ENCODE peak calls at places on chromosomes 6 and 20, in eight cellular contexts. One of them, this sample, is unnamed.

GRCh38 chr6:14786455-14786854 is 459.4 kb upstream of the JARID2 start:
- DNase-seq in mesendoderm: no peak
- DNase-seq in heart right ventricle: no peak
- DNase-seq in mesenchymal stem cell: no peak
- DNase-seq in esophagus squamous epithelium: no peak
- DNase-seq in spleen: no peak
- DNase-seq in fibroblast of lung: no peak
- DNase-seq in PC-9: no peak
- DNase-seq in this sample: no peak

GRCh38 chr6:5157744-5158143 is 72.6 kb downstream of the PPP1R3G start:
- DNase-seq in heart right ventricle: no peak
- DNase-seq in mesenchymal stem cell: no peak
- DNase-seq in spleen: no peak
- DNase-seq in esophagus squamous epithelium: no peak
- DNase-seq in fibroblast of lung: no peak
- DNase-seq in mesendoderm: no peak
- DNase-seq in PC-9: no peak
- DNase-seq in this sample: no peak

GRCh38 chr20:58650181-58650775 is 805 bp upstream of the STX16 start:
- DNase-seq in heart right ventricle: peak; percentile 50
- DNase-seq in mesenchymal stem cell: no peak
- DNase-seq in esophagus squamous epithelium: no peak
- DNase-seq in PC-9: no peak
- DNase-seq in mesendoderm: no peak
- DNase-seq in fibroblast of lung: peak; percentile 24
- DNase-seq in spleen: peak; percentile 91
- DNase-seq in this sample: peak; percentile 51

GRCh38 chr6:63278916-63279315 is 40.9 kb downstream of the LGSN start:
- DNase-seq in PC-9: no peak
- DNase-seq in mesenchymal stem cell: no peak
- DNase-seq in heart right ventricle: no peak
- DNase-seq in fibroblast of lung: no peak
- DNase-seq in spleen: no peak
- DNase-seq in esophagus squamous epithelium: no peak
- DNase-seq in mesendoderm: no peak
- DNase-seq in this sample: no peak

GRCh38 chr6:117007659-117008058 is 130.6 kb downstream of the RFX6 start:
- DNase-seq in esophagus squamous epithelium: no peak
- DNase-seq in PC-9: no peak
- DNase-seq in heart right ventricle: no peak
- DNase-seq in fibroblast of lung: no peak
- DNase-seq in mesenchymal stem cell: no peak
- DNase-seq in mesendoderm: no peak
- DNase-seq in spleen: no peak
- DNase-seq in this sample: no peak

GRCh38 chr6:38935051-38935450 is 113.5 kb upstream of the GLP1R start:
- DNase-seq in heart right ventricle: no peak
- DNase-seq in spleen: no peak
- DNase-seq in esophagus squamous epithelium: no peak
- DNase-seq in mesenchymal stem cell: no peak
- DNase-seq in fibroblast of lung: no peak
- DNase-seq in mesendoderm: no peak
- DNase-seq in PC-9: no peak
- DNase-seq in this sample: no peak

GRCh38 chr20:62208805-62209755 is 11.0 kb downstream of the HRH3 start:
- DNase-seq in fibroblast of lung: no peak
- DNase-seq in heart right ventricle: no peak
- DNase-seq in PC-9: peak; percentile 66
- DNase-seq in mesendoderm: peak; percentile 78
- DNase-seq in esophagus squamous epithelium: no peak
- DNase-seq in mesenchymal stem cell: no peak
- DNase-seq in spleen: no peak
- DNase-seq in this sample: peak; percentile 74

GRCh38 chr6:44662461-44663121 is 275.1 kb downstream of the CDC5L start:
- DNase-seq in spleen: no peak
- DNase-seq in mesendoderm: peak; percentile 95
- DNase-seq in heart right ventricle: no peak
- DNase-seq in esophagus squamous epithelium: no peak
- DNase-seq in fibroblast of lung: peak; percentile 98
- DNase-seq in PC-9: no peak
- DNase-seq in mesenchymal stem cell: no peak
- DNase-seq in this sample: no peak

GRCh38 chr6:8006208-8006607 is 58.0 kb downstream of the BLOC1S5 start:
- DNase-seq in esophagus squamous epithelium: no peak
- DNase-seq in fibroblast of lung: peak; percentile 29
- DNase-seq in heart right ventricle: no peak
- DNase-seq in mesendoderm: no peak
- DNase-seq in mesenchymal stem cell: peak; percentile 39
- DNase-seq in PC-9: no peak
- DNase-seq in spleen: no peak
- DNase-seq in this sample: no peak

GRCh38 chr6:109165392-109165964 is 70.2 kb downstream of the CEP57L1 start:
- DNase-seq in spleen: no peak
- DNase-seq in mesendoderm: peak; percentile 30
- DNase-seq in fibroblast of lung: peak; percentile 74
- DNase-seq in mesenchymal stem cell: peak; percentile 76
- DNase-seq in PC-9: peak; percentile 56
- DNase-seq in heart right ventricle: peak; percentile 25
- DNase-seq in esophagus squamous epithelium: no peak
- DNase-seq in this sample: no peak

GRCh38 chr20:59938696-59939051 is 1.4 kb downstream of the PPP1R3D start:
- DNase-seq in PC-9: peak; percentile 89
- DNase-seq in esophagus squamous epithelium: no peak
- DNase-seq in mesendoderm: no peak
- DNase-seq in mesenchymal stem cell: no peak
- DNase-seq in fibroblast of lung: no peak
- DNase-seq in heart right ventricle: peak; percentile 40
- DNase-seq in spleen: no peak
- DNase-seq in this sample: no peak
- H3K27me3 ChIP-seq in PC-9: no peaks in the 10 kb centered on the region
- H3K27me3 ChIP-seq in esophagus squamous epithelium: no peaks in the 10 kb centered on the region
- H3K27me3 ChIP-seq in mesendoderm: no peaks in the 10 kb centered on the region
- H3K27me3 ChIP-seq in mesenchymal stem cell: no peaks in the 10 kb centered on the region
- H3K27me3 ChIP-seq in fibroblast of lung: no peaks in the 10 kb centered on the region
- H3K27me3 ChIP-seq in heart right ventricle: no peaks in the 10 kb centered on the region
- H3K27me3 ChIP-seq in spleen: no peaks in the 10 kb centered on the region
- H3K27me3 ChIP-seq in this sample: no peaks in the 10 kb centered on the region

GRCh38 chr6:4017847-4018193 is 61.1 kb downstream of the FAM217A start:
- DNase-seq in heart right ventricle: no peak
- DNase-seq in fibroblast of lung: peak; percentile 51
- DNase-seq in PC-9: no peak
- DNase-seq in esophagus squamous epithelium: no peak
- DNase-seq in mesenchymal stem cell: peak; percentile 64
- DNase-seq in spleen: no peak
- DNase-seq in mesendoderm: peak; percentile 50
- DNase-seq in this sample: no peak
- H3K4me1 ChIP-seq in heart right ventricle: peaks cover 27% of the 10 kb centered on the region
- H3K4me1 ChIP-seq in fibroblast of lung: no peaks in the 10 kb centered on the region
- H3K4me1 ChIP-seq in PC-9: peaks cover 20% of the 10 kb centered on the region
- H3K4me1 ChIP-seq in esophagus squamous epithelium: peaks cover 57% of the 10 kb centered on the region
- H3K4me1 ChIP-seq in mesenchymal stem cell: no peaks in the 10 kb centered on the region
- H3K4me1 ChIP-seq in spleen: peaks cover 80% of the 10 kb centered on the region
- H3K4me1 ChIP-seq in mesendoderm: no peaks in the 10 kb centered on the region
- H3K4me1 ChIP-seq in this sample: peaks cover 26% of the 10 kb centered on the region

DNA sequence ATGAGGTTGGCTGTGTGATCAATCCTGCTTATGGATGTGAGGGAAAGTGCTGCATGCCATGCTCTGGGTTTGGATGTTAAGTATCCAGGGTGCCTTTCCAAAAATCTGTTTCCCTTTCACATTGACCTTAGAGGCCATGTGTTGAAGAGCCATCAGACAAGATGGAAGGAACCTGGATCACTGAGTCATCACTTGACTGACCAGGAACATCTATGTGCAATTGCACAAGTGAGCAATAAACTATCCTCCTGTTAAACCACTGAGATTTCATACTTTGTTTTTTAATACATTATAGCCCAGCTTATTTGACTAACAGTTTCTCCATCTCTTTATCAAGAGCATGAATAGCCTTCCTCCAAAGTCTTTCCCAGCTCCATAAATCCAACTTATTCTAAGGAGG is 17.8 kb upstream of the TMEM14A start:
- DNase-seq in heart right ventricle: no peak
- DNase-seq in spleen: no peak
- DNase-seq in mesendoderm: no peak
- DNase-seq in fibroblast of lung: no peak
- DNase-seq in esophagus squamous epithelium: no peak
- DNase-seq in mesenchymal stem cell: peak; percentile 38
- DNase-seq in PC-9: no peak
- DNase-seq in this sample: no peak
- H3K4me3 ChIP-seq in heart right ventricle: no peak overlapping the region
- H3K4me3 ChIP-seq in spleen: no peak overlapping the region
- H3K4me3 ChIP-seq in mesendoderm: no peak overlapping the region
- H3K4me3 ChIP-seq in fibroblast of lung: no peak overlapping the region
- H3K4me3 ChIP-seq in esophagus squamous epithelium: no peak overlapping the region
- H3K4me3 ChIP-seq in mesenchymal stem cell: no peak overlapping the region
- H3K4me3 ChIP-seq in PC-9: no peak overlapping the region
- H3K4me3 ChIP-seq in this sample: no peak overlapping the region

DNA sequence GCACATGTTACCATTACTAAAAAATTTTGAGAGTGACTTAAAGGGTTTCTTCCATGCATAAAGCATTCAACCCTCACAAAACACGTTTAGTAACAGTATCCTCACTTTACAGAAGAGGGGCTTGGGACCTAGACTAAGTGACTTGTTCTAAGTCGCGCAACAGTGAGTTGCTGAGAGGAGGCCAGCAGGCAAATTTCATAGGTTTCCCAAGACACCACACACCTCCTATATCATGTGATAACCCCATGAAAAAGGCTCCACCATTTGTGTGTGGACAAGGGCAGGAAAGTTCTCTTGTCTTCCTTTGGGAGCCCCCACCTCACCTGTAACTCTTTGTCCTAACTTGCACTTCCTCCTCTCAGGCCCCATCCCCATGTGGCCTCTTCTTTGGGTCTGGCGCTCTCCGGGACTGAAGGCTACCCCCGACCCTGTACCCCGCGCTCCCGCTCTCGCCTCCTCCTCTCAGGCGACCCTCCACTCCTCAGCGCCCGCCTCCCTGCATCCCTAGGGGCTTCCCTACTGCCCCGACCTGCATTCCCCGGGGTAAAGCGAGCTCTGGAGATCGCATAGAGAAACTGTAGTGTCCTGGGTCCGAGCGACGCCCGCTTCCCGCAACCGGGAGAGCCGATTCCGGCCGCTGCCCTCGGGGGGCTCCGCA is 397 bp downstream of the PSMB8 start:
- DNase-seq in spleen: peak; percentile 93
- DNase-seq in mesendoderm: no peak
- DNase-seq in mesenchymal stem cell: peak; percentile 7
- DNase-seq in esophagus squamous epithelium: no peak
- DNase-seq in heart right ventricle: no peak
- DNase-seq in fibroblast of lung: no peak
- DNase-seq in PC-9: no peak
- DNase-seq in this sample: no peak
- H3K27me3 ChIP-seq in spleen: no peaks in the 10 kb centered on the region
- H3K27me3 ChIP-seq in mesendoderm: peaks cover 2% of the 10 kb centered on the region
- H3K27me3 ChIP-seq in mesenchymal stem cell: no peaks in the 10 kb centered on the region
- H3K27me3 ChIP-seq in esophagus squamous epithelium: no peaks in the 10 kb centered on the region
- H3K27me3 ChIP-seq in heart right ventricle: no peaks in the 10 kb centered on the region
- H3K27me3 ChIP-seq in fibroblast of lung: no peaks in the 10 kb centered on the region
- H3K27me3 ChIP-seq in PC-9: no peaks in the 10 kb centered on the region
- H3K27me3 ChIP-seq in this sample: no peaks in the 10 kb centered on the region

GRCh38 chr6:42028234-42029061 is 21.9 kb upstream of the TAF8 start:
- DNase-seq in heart right ventricle: no peak
- DNase-seq in spleen: peak; percentile 84
- DNase-seq in fibroblast of lung: peak; percentile 89
- DNase-seq in esophagus squamous epithelium: no peak
- DNase-seq in mesendoderm: peak; percentile 97
- DNase-seq in mesenchymal stem cell: peak; percentile 96
- DNase-seq in PC-9: no peak
- DNase-seq in this sample: no peak

GRCh38 chr6:42029062-42029685 is 21.1 kb upstream of the TAF8 start:
- DNase-seq in spleen: peak; percentile 32
- DNase-seq in esophagus squamous epithelium: no peak
- DNase-seq in heart right ventricle: no peak
- DNase-seq in PC-9: no peak
- DNase-seq in mesenchymal stem cell: no peak
- DNase-seq in mesendoderm: no peak
- DNase-seq in fibroblast of lung: no peak
- DNase-seq in this sample: no peak

GRCh38 chr6:42032366-42032765 is 18.0 kb upstream of the TAF8 start:
- DNase-seq in spleen: peak; percentile 46
- DNase-seq in PC-9: no peak
- DNase-seq in mesenchymal stem cell: no peak
- DNase-seq in esophagus squamous epithelium: no peak
- DNase-seq in heart right ventricle: no peak
- DNase-seq in mesendoderm: no peak
- DNase-seq in fibroblast of lung: no peak
- DNase-seq in this sample: no peak

GRCh38 chr6:42030585-42031506 is 19.5 kb upstream of the TAF8 start:
- DNase-seq in spleen: peak; percentile 72
- DNase-seq in fibroblast of lung: peak; percentile 39
- DNase-seq in PC-9: no peak
- DNase-seq in heart right ventricle: peak; percentile 76
- DNase-seq in esophagus squamous epithelium: no peak
- DNase-seq in mesenchymal stem cell: peak; percentile 68
- DNase-seq in mesendoderm: peak; percentile 83
- DNase-seq in this sample: no peak

DNA sequence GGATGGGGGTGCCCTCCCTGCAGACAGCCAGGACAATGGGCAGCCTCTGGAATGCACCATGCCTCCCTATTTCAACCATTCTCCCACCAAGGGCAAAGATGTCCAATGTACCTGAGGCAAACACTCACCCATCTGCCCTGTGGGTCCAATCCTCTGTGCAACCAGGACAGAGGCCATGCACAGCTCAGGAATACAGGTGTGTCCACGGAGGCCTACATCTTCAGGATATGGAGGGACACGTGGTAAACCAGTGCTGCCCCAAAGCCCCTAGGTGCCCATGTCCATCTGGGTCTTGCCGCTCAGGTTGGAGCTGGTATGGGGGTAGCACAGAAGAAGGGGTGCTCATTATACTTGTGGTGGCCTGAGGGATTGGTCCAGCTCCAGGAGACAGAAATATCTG is 20.4 kb upstream of the TAF8 start:
- DNase-seq in esophagus squamous epithelium: no peak
- DNase-seq in spleen: peak; percentile 39
- DNase-seq in mesendoderm: no peak
- DNase-seq in mesenchymal stem cell: no peak
- DNase-seq in PC-9: no peak
- DNase-seq in heart right ventricle: no peak
- DNase-seq in fibroblast of lung: no peak
- DNase-seq in this sample: no peak
- H3K4me1 ChIP-seq in esophagus squamous epithelium: peaks cover 45% of the 10 kb centered on the region
- H3K4me1 ChIP-seq in spleen: peaks cover 100% of the 10 kb centered on the region
- H3K4me1 ChIP-seq in mesendoderm: peaks cover 15% of the 10 kb centered on the region
- H3K4me1 ChIP-seq in mesenchymal stem cell: peaks cover 22% of the 10 kb centered on the region
- H3K4me1 ChIP-seq in PC-9: peaks cover 14% of the 10 kb centered on the region
- H3K4me1 ChIP-seq in heart right ventricle: peaks cover 32% of the 10 kb centered on the region
- H3K4me1 ChIP-seq in fibroblast of lung: no peaks in the 10 kb centered on the region
- H3K4me1 ChIP-seq in this sample: no peaks in the 10 kb centered on the region